ENCODE peak calls at places on chromosomes 5 and 9, in five cellular contexts. U is fibroblast of lung; Y is IMR-90; E is CD4-positive, alpha-beta memory T cell; C is DND-41. Z is an unnamed sample.

GRCh38 chr9:127305450-127306226 is 41.1 kb downstream of the GARNL3 start:
- DNase-seq in U (no peak), Y (no peak), E (no peak), C (no peak), Z (no peak)

GRCh38 chr9:70701163-70701562 is 286.7 kb upstream of the KLF9 start:
- DNase-seq in U (no peak), Y (no peak), E (no peak), C (no peak), Z (no peak)

GRCh38 chr5:170451764-170452365 is 52.0 kb upstream of the KCNIP1 start:
- DNase-seq in U (peak; percentile 77), Y (peak; percentile 8), E (no peak), C (no peak), Z (no peak)

GRCh38 chr5:113152053-113152452 is 175.5 kb downstream of the DCP2 start:
- DNase-seq in U (no peak), Y (no peak), E (no peak), C (no peak), Z (no peak)

GRCh38 chr5:174301848-174302625 is 256.5 kb downstream of the NSG2 start:
- DNase-seq in U (no peak), Y (no peak), E (no peak), C (no peak), Z (no peak)

GRCh38 chr5:77642915-77643653 is 4.6 kb upstream of the OTP start:
- DNase-seq in U (no peak), Y (no peak), E (no peak), C (no peak), Z (no peak)

GRCh38 chr5:43192558-43193170 is 639 bp downstream of the NIM1K start:
- DNase-seq in U (peak; percentile 39), Y (peak; percentile 27), E (peak; percentile 33), C (no peak), Z (no peak)

GRCh38 chr5:128062172-128062746 is 21.3 kb upstream of the SLC12A2 start:
- DNase-seq in U (peak; percentile 42), Y (peak; percentile 80), E (no peak), C (no peak), Z (no peak)

GRCh38 chr5:1299511-1299850 is 4.6 kb upstream of the TERT start:
- DNase-seq in U (no peak), Y (no peak), E (no peak), C (no peak), Z (no peak)

GRCh38 chr9:80175286-80175906 is 603.6 kb downstream of the TLE4 start:
- DNase-seq in U (peak; percentile 72), Y (peak; percentile 64), E (peak; percentile 16), C (peak; percentile 15), Z (peak; percentile 5)

GRCh38 chr5:65305913-65306312 is 175.8 kb downstream of the ADAMTS6 start:
- DNase-seq in U (peak; percentile 82), Y (peak; percentile 84), E (no peak), C (no peak), Z (no peak)

GRCh38 chr5:146539973-146540372 is 24.0 kb upstream of the GPR151 start:
- DNase-seq in U (no peak), Y (no peak), E (no peak), C (no peak), Z (no peak)

GRCh38 chr5:168699002-168699401 is 119.8 kb upstream of the PANK3 start:
- DNase-seq in U (no peak), Y (no peak), E (no peak), C (no peak), Z (no peak)

DNA sequence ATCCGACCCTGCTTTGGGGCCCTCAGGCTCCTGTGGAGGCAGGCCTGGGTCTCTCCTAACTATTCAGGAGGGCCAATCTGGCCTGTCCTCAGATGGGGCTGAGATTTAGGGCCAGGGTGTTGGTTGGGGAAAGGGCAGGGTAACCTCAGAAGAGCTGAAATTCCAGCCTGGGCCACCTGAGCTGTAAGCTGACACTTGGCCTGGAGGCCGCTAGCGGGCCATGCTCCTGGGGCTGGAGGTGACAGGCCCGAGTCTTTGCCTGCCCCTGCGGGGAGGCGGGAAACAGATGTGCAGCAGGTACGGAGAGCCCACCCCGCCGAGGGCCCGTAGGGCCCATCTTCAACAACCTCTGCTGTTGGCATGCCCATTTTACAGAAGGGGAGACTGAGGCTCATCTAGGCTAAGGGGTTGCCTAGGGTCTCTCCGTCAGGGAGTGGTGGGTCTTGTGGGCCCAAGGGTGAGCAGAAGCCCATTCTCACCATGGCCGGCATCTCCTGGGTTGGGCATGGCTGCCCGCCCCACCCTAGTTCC is 69.5 kb downstream of the RXRA start:
- DNase-seq in U (no peak), Y (no peak), E (no peak), C (no peak), Z (no peak)
- H3K27ac ChIP-seq in U (no peak overlapping the region), Y (no peak overlapping the region), E (peak overlapping the region; percentile 97), C (peak overlapping the region; percentile 55), Z (no peak overlapping the region)

DNA sequence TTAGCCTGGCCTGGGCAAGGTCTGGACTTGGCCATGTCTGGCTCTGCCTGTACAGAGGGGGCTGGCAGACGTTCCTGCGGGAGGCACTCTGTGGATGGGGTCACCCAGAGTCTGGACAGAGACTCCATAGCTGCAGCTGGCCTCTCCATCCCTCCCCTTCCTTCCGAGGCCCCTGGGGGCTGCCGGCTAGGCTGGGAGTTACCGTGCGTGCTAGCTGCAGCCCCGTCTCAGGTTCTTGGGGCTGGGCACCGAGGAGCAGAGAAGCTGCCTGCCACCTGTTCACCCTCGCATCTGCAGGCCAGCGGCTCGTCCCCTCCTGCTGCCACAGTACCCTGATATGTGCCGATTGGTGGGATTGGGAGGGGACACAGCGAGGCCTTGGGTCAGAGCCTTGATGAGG is 63.4 kb downstream of the RXRA start:
- DNase-seq in U (no peak), Y (no peak), E (no peak), C (no peak), Z (no peak)
- H3K4me1 ChIP-seq in U (no peaks in the 10 kb centered on the region), Y (peaks cover 22% of the 10 kb centered on the region), E (peaks cover 50% of the 10 kb centered on the region), C (peaks cover 8% of the 10 kb centered on the region), Z (peaks cover 10% of the 10 kb centered on the region)

GRCh38 chr5:134103397-134103796 is 11.1 kb upstream of the TCF7 start:
- DNase-seq in U (no peak), Y (no peak), E (no peak), C (no peak), Z (no peak)

GRCh38 chr5:134110382-134110781 is 4.1 kb upstream of the TCF7 start:
- DNase-seq in U (no peak), Y (no peak), E (no peak), C (peak; percentile 52), Z (no peak)

GRCh38 chr5:134103998-134104612 is 10.4 kb upstream of the TCF7 start:
- DNase-seq in U (no peak), Y (no peak), E (no peak), C (no peak), Z (no peak)

GRCh38 chr5:134111741-134112647 is 2.5 kb upstream of the TCF7 start:
- DNase-seq in U (no peak), Y (peak; percentile 62), E (no peak), C (no peak), Z (no peak)

DNA sequence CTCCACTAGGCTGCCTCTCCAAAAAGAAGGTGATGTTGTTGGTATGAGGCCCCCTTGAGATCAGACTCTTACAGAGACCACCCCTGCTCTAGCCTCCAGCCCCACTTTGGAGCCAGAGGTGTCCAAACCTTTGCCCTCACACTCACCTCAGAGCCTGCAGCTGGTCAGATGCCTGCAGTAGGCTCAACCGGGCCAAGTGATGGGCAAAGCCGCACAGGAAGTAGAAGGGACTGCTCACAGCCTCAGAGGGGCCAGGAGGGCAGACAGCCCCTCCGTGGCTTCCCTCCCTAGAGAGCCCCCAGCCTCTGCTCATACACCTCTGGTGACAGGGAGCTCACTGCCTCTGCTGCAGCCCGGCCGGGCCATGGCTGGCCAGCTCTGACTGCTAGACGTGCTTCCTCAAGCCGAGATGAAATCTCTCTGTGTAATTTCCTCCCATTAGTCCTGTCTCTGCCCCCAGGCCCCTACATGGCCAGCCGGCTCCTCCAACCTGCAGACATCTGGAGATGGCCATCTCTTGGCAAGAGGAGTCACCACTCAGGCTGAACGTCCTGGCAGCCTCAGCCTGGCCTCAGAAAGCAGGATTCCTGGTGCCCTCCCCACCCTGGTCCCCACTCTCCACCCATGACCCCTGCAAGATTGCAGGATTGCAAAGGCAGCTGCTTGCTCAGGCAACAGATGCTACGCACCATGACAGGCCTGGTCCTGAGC is 7.3 kb upstream of the TCF7 start:
- DNase-seq in U (no peak), Y (no peak), E (no peak), C (no peak), Z (no peak)
- H3K27ac ChIP-seq in U (no peak overlapping the region), Y (no peak overlapping the region), E (no peak overlapping the region), C (no peak overlapping the region), Z (no peak overlapping the region)

GRCh38 chr9:129467739-129468666 is 152.9 kb downstream of the C9orf50 start:
- DNase-seq in U (no peak), Y (no peak), E (no peak), C (no peak), Z (no peak)
- H3K4me1 ChIP-seq in U (peaks cover 12% of the 10 kb centered on the region), Y (peaks cover 12% of the 10 kb centered on the region), E (no peaks in the 10 kb centered on the region), C (no peaks in the 10 kb centered on the region), Z (peaks cover 37% of the 10 kb centered on the region)

DNA sequence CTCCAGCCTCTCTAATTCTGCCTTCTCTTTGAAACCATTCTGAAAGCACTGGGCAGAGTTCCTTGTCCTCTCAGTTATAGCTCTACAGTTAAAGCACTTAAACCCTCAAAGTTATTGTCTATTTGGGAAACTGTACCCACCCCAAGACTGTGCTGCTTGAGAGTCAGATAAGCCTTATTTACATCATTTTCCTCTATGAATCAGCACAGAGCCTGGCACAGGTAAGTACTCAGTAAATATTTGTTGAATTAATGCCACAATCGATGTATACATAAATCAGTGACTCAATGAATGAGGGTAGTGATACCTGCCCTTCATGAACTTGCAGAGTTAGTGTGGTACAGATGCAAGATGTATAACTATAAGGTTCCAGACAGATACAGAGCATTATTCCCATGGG is 549.4 kb upstream of the KLF4 start:
- DNase-seq in U (no peak), Y (no peak), E (no peak), C (no peak), Z (no peak)
- H3K27ac ChIP-seq in U (no peak overlapping the region), Y (no peak overlapping the region), E (no peak overlapping the region), C (no peak overlapping the region), Z (no peak overlapping the region)

GRCh38 chr9:89744730-89745129 is 139.9 kb downstream of the GADD45G start:
- DNase-seq in U (no peak), Y (no peak), E (no peak), C (peak; percentile 39), Z (no peak)

GRCh38 chr9:89743576-89744254 is 138.9 kb downstream of the GADD45G start:
- DNase-seq in U (no peak), Y (no peak), E (peak; percentile 77), C (peak; percentile 63), Z (no peak)

GRCh38 chr9:89742660-89743059 is 137.8 kb downstream of the GADD45G start:
- DNase-seq in U (no peak), Y (no peak), E (no peak), C (peak; percentile 74), Z (no peak)

GRCh38 chr9:89744255-89744648 is 139.4 kb downstream of the GADD45G start:
- DNase-seq in U (no peak), Y (no peak), E (no peak), C (no peak), Z (no peak)

DNA sequence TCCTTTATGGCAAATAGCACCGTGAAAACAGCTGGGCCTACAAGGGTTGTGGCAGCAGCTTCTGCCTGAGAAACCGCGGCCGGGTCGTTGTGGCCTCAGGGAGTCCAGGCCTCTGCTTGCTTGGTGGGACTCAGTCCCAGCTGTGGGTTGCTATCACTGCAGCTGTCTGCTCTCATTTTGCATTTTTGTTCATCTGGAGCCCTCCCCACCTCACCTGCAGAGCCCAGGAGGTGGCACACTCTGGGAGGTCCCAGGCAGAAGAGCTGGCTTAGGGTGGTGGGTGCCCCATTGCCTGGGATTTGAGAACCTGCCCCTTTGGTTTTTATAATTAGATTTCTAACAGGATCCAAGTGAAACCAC is 138.4 kb downstream of the GADD45G start:
- DNase-seq in U (no peak), Y (no peak), E (no peak), C (peak; percentile 93), Z (no peak)
- H3K4me1 ChIP-seq in U (no peaks in the 10 kb centered on the region), Y (no peaks in the 10 kb centered on the region), E (peaks cover 81% of the 10 kb centered on the region), C (peaks cover 60% of the 10 kb centered on the region), Z (peaks cover 12% of the 10 kb centered on the region)

GRCh38 chr9:95185931-95186330 is 131.6 kb downstream of the FANCC start:
- DNase-seq in U (no peak), Y (no peak), E (no peak), C (no peak), Z (no peak)
- H3K27ac ChIP-seq in U (no peak overlapping the region), Y (no peak overlapping the region), E (no peak overlapping the region), C (no peak overlapping the region), Z (no peak overlapping the region)